ENCODE peak calls at places on chromosomes 6 and 20, in seven cellular contexts. One of them, this sample, is unnamed.

GRCh38 chr20:17226410-17227198 is at the start of gene PCSK2:
- ATAC-seq in right lobe of liver: peak; percentile 63
- ATAC-seq in HCT116: no peak
- ATAC-seq in K562: peak; percentile 88
- ATAC-seq in HepG2: peak; percentile 75
- ATAC-seq in IMR-90: peak; percentile 96
- ATAC-seq in heart left ventricle: peak; percentile 20
- ATAC-seq in this sample: peak; percentile 59

GRCh38 chr20:62014889-62015375 is 50.7 kb downstream of the TAF4 start:
- ATAC-seq in HepG2: no peak
- ATAC-seq in right lobe of liver: no peak
- ATAC-seq in HCT116: no peak
- ATAC-seq in IMR-90: no peak
- ATAC-seq in heart left ventricle: no peak
- ATAC-seq in K562: no peak
- ATAC-seq in this sample: no peak

GRCh38 chr20:57579898-57580447 is 19.1 kb downstream of the PCK1 start:
- ATAC-seq in heart left ventricle: no peak
- ATAC-seq in IMR-90: no peak
- ATAC-seq in K562: no peak
- ATAC-seq in right lobe of liver: no peak
- ATAC-seq in HepG2: no peak
- ATAC-seq in HCT116: no peak
- ATAC-seq in this sample: no peak

GRCh38 chr6:113651920-113652319 is 205.2 kb upstream of the MARCKS start:
- ATAC-seq in HepG2: no peak
- ATAC-seq in K562: no peak
- ATAC-seq in right lobe of liver: no peak
- ATAC-seq in IMR-90: no peak
- ATAC-seq in heart left ventricle: no peak
- ATAC-seq in HCT116: no peak
- ATAC-seq in this sample: no peak

GRCh38 chr6:125678601-125679000 is 70.8 kb upstream of the HEY2 start:
- ATAC-seq in IMR-90: no peak
- ATAC-seq in HCT116: no peak
- ATAC-seq in K562: no peak
- ATAC-seq in HepG2: no peak
- ATAC-seq in right lobe of liver: no peak
- ATAC-seq in heart left ventricle: peak; percentile 47
- ATAC-seq in this sample: no peak

GRCh38 chr6:142355481-142356174 is 53.8 kb downstream of the ADGRG6 start:
- ATAC-seq in IMR-90: no peak
- ATAC-seq in K562: no peak
- ATAC-seq in heart left ventricle: no peak
- ATAC-seq in HepG2: peak; percentile 56
- ATAC-seq in HCT116: peak; percentile 55
- ATAC-seq in right lobe of liver: no peak
- ATAC-seq in this sample: no peak

GRCh38 chr20:59752101-59752586 is 147.8 kb downstream of the PHACTR3 start:
- ATAC-seq in heart left ventricle: peak; percentile 72
- ATAC-seq in IMR-90: no peak
- ATAC-seq in HCT116: no peak
- ATAC-seq in HepG2: no peak
- ATAC-seq in K562: no peak
- ATAC-seq in right lobe of liver: peak; percentile 6
- ATAC-seq in this sample: no peak

GRCh38 chr6:103534107-103534506 is 1325.6 kb downstream of the HACE1 start:
- ATAC-seq in HCT116: no peak
- ATAC-seq in K562: no peak
- ATAC-seq in heart left ventricle: no peak
- ATAC-seq in HepG2: no peak
- ATAC-seq in IMR-90: no peak
- ATAC-seq in right lobe of liver: no peak
- ATAC-seq in this sample: no peak

GRCh38 chr20:57804470-57805250 is 94.8 kb upstream of the PMEPA1 start:
- ATAC-seq in heart left ventricle: no peak
- ATAC-seq in HepG2: no peak
- ATAC-seq in IMR-90: no peak
- ATAC-seq in right lobe of liver: no peak
- ATAC-seq in K562: no peak
- ATAC-seq in HCT116: no peak
- ATAC-seq in this sample: no peak

GRCh38 chr20:44720994-44721784 is 6.0 kb downstream of the CCN5 start:
- ATAC-seq in HCT116: peak; percentile 56
- ATAC-seq in IMR-90: peak; percentile 67
- ATAC-seq in right lobe of liver: no peak
- ATAC-seq in HepG2: no peak
- ATAC-seq in K562: no peak
- ATAC-seq in heart left ventricle: no peak
- ATAC-seq in this sample: peak; percentile 77

GRCh38 chr6:41599015-41599835 is 39.0 kb upstream of the MDFI start:
- ATAC-seq in HCT116: no peak
- ATAC-seq in IMR-90: no peak
- ATAC-seq in K562: no peak
- ATAC-seq in heart left ventricle: no peak
- ATAC-seq in HepG2: no peak
- ATAC-seq in right lobe of liver: peak; percentile 4
- ATAC-seq in this sample: no peak

GRCh38 chr6:166619912-166620311 is 7.1 kb downstream of the RPS6KA2 start:
- ATAC-seq in HCT116: no peak
- ATAC-seq in right lobe of liver: peak; percentile 54
- ATAC-seq in IMR-90: peak; percentile 78
- ATAC-seq in K562: no peak
- ATAC-seq in HepG2: no peak
- ATAC-seq in heart left ventricle: no peak
- ATAC-seq in this sample: peak; percentile 85

GRCh38 chr20:50991076-50991475 is 31.8 kb downstream of the KCNG1 start:
- ATAC-seq in K562: no peak
- ATAC-seq in HCT116: no peak
- ATAC-seq in heart left ventricle: no peak
- ATAC-seq in right lobe of liver: no peak
- ATAC-seq in IMR-90: no peak
- ATAC-seq in HepG2: no peak
- ATAC-seq in this sample: no peak

GRCh38 chr20:59822291-59823029 is 111.0 kb downstream of the SYCP2 start:
- ATAC-seq in K562: no peak
- ATAC-seq in right lobe of liver: no peak
- ATAC-seq in HCT116: no peak
- ATAC-seq in IMR-90: no peak
- ATAC-seq in HepG2: no peak
- ATAC-seq in heart left ventricle: no peak
- ATAC-seq in this sample: no peak

GRCh38 chr6:112935402-112936078 is 588.4 kb downstream of the RFPL4B start:
- ATAC-seq in right lobe of liver: no peak
- ATAC-seq in K562: no peak
- ATAC-seq in HCT116: no peak
- ATAC-seq in heart left ventricle: no peak
- ATAC-seq in HepG2: no peak
- ATAC-seq in IMR-90: no peak
- ATAC-seq in this sample: peak; percentile 19

GRCh38 chr20:47561175-47561574 is 59.5 kb downstream of the NCOA3 start:
- ATAC-seq in HepG2: no peak
- ATAC-seq in K562: no peak
- ATAC-seq in HCT116: no peak
- ATAC-seq in heart left ventricle: no peak
- ATAC-seq in right lobe of liver: no peak
- ATAC-seq in IMR-90: peak; percentile 56
- ATAC-seq in this sample: peak; percentile 71

DNA sequence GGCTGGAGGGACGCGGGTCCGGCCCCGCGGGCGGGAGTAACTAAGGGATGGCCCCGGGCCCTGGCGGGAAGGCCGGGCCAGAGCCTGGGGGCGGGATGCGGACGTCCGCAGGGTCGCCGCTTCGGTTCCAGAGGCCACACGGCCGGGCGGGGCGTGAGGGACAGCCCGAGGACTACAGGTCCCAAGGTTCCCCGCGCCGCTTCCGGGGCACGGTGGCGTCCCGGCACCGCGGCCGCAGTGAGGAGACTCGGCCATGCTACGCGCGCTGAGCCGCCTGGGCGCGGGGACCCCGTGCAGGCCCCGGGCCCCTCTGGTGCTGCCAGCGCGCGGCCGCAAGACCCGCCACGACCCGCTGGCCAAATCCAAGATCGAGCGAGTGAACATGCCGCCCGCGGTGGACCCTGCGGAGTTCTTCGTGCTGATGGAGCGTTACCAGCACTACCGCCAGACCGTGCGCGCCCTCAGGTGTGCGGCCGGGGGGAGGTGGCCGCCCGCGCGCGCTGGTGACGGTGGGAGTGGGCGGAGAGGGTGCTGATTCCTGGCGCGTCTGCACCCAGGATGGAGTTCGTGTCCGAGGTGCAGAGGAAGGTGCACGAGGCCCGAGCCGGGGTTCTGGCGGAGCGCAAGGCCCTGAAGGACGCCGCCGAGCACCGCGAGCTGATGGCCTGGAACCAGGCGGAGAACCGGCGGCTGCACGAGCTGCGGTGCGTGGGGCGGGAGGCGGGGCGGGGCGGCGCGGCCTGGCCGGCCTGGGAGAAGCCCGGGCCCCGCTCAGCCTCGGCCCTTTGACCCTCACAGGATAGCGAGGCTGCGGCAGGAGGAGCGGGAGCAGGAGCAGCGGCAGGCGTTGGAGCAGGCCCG is at the start of gene MRPS26:
- ATAC-seq in HCT116: peak; percentile 94
- ATAC-seq in HepG2: peak; percentile 95
- ATAC-seq in heart left ventricle: peak; percentile 86
- ATAC-seq in IMR-90: peak; percentile 94
- ATAC-seq in right lobe of liver: peak; percentile 93
- ATAC-seq in K562: peak; percentile 97
- ATAC-seq in this sample: peak; percentile 95
- TF ChIP-seq POLR2A in HCT116: peak; percentile 87
- TF ChIP-seq POLR2A in HepG2: peak; percentile 77
- TF ChIP-seq POLR2A in heart left ventricle: peak; percentile 79
- TF ChIP-seq POLR2A in IMR-90: no peak
- TF ChIP-seq POLR2A in right lobe of liver: peak; percentile 83
- TF ChIP-seq POLR2A in K562: peak; percentile 74
- TF ChIP-seq POLR2A in this sample: peak; percentile 72

DNA sequence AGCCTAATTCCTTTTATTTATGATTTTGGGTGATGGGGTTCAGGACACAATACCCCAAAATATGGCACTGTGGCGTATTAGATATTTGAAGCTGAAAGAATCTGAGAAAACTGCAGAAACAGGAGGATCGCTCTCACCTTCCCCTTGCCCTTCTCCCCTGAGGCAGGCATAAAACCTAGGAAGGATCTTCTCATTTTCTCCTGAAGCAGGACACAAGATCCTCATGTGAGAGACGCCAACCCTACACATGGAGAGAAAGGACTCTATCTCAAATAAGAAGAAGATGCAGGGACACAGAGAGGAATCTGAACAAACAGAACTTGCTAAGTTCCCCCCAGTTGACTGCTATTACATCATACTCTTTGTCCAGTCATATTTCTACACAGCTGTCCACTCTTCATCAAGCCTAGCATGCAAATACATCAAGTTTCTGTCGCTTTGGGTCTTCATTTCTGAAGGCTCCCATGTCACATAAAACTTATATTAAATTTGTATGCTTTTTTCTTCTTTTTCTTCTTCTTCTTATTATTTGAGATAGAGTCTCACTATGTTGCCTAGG is 109.0 kb downstream of the DTNBP1 start:
- ATAC-seq in right lobe of liver: no peak
- ATAC-seq in heart left ventricle: no peak
- ATAC-seq in IMR-90: no peak
- ATAC-seq in HCT116: no peak
- ATAC-seq in K562: peak; percentile 66
- ATAC-seq in HepG2: no peak
- ATAC-seq in this sample: no peak
- H3K27me3 ChIP-seq in right lobe of liver: no peaks in the 10 kb centered on the region
- H3K27me3 ChIP-seq in heart left ventricle: no peaks in the 10 kb centered on the region
- H3K27me3 ChIP-seq in IMR-90: no peaks in the 10 kb centered on the region
- H3K27me3 ChIP-seq in HCT116: no peaks in the 10 kb centered on the region
- H3K27me3 ChIP-seq in K562: no peaks in the 10 kb centered on the region
- H3K27me3 ChIP-seq in HepG2: no peaks in the 10 kb centered on the region
- H3K27me3 ChIP-seq in this sample: no peaks in the 10 kb centered on the region

GRCh38 chr6:83067448-83068413 is at the start of gene DOP1A:
- ATAC-seq in heart left ventricle: peak; percentile 92
- ATAC-seq in HepG2: peak; percentile 91
- ATAC-seq in HCT116: peak; percentile 88
- ATAC-seq in K562: peak; percentile 93
- ATAC-seq in IMR-90: peak; percentile 89
- ATAC-seq in right lobe of liver: peak; percentile 94
- ATAC-seq in this sample: peak; percentile 94
- TF ChIP-seq POLR2A in heart left ventricle: peak; percentile 63
- TF ChIP-seq POLR2A in HepG2: peak; percentile 76
- TF ChIP-seq POLR2A in HCT116: peak; percentile 34
- TF ChIP-seq POLR2A in K562: peak; percentile 47
- TF ChIP-seq POLR2A in IMR-90: peak; percentile 31
- TF ChIP-seq POLR2A in right lobe of liver: peak; percentile 67
- TF ChIP-seq POLR2A in this sample: peak; percentile 32

GRCh38 chr6:10409766-10410209 is 5.1 kb downstream of the TFAP2A start:
- ATAC-seq in heart left ventricle: no peak
- ATAC-seq in HCT116: no peak
- ATAC-seq in K562: no peak
- ATAC-seq in HepG2: no peak
- ATAC-seq in right lobe of liver: no peak
- ATAC-seq in IMR-90: no peak
- ATAC-seq in this sample: no peak

GRCh38 chr6:10409160-10409765 is 5.6 kb downstream of the TFAP2A start:
- ATAC-seq in heart left ventricle: no peak
- ATAC-seq in HCT116: no peak
- ATAC-seq in HepG2: no peak
- ATAC-seq in IMR-90: no peak
- ATAC-seq in K562: no peak
- ATAC-seq in right lobe of liver: no peak
- ATAC-seq in this sample: no peak

GRCh38 chr6:10406556-10406955 is 8.3 kb downstream of the TFAP2A start:
- ATAC-seq in heart left ventricle: no peak
- ATAC-seq in K562: no peak
- ATAC-seq in IMR-90: no peak
- ATAC-seq in HCT116: no peak
- ATAC-seq in right lobe of liver: no peak
- ATAC-seq in HepG2: no peak
- ATAC-seq in this sample: no peak

GRCh38 chr6:10407018-10407673 is 7.7 kb downstream of the TFAP2A start:
- ATAC-seq in right lobe of liver: no peak
- ATAC-seq in HCT116: no peak
- ATAC-seq in K562: no peak
- ATAC-seq in IMR-90: no peak
- ATAC-seq in HepG2: no peak
- ATAC-seq in heart left ventricle: no peak
- ATAC-seq in this sample: no peak

GRCh38 chr6:10407674-10408054 is 7.2 kb downstream of the TFAP2A start:
- ATAC-seq in HCT116: no peak
- ATAC-seq in heart left ventricle: no peak
- ATAC-seq in IMR-90: no peak
- ATAC-seq in HepG2: no peak
- ATAC-seq in K562: no peak
- ATAC-seq in right lobe of liver: no peak
- ATAC-seq in this sample: no peak
- H3K27me3 ChIP-seq in HCT116: no peaks in the 10 kb centered on the region
- H3K27me3 ChIP-seq in heart left ventricle: peaks cover 95% of the 10 kb centered on the region
- H3K27me3 ChIP-seq in IMR-90: peaks cover 30% of the 10 kb centered on the region
- H3K27me3 ChIP-seq in HepG2: peaks cover 2% of the 10 kb centered on the region
- H3K27me3 ChIP-seq in K562: no peaks in the 10 kb centered on the region
- H3K27me3 ChIP-seq in right lobe of liver: peaks cover 5% of the 10 kb centered on the region
- H3K27me3 ChIP-seq in this sample: peaks cover 62% of the 10 kb centered on the region

DNA sequence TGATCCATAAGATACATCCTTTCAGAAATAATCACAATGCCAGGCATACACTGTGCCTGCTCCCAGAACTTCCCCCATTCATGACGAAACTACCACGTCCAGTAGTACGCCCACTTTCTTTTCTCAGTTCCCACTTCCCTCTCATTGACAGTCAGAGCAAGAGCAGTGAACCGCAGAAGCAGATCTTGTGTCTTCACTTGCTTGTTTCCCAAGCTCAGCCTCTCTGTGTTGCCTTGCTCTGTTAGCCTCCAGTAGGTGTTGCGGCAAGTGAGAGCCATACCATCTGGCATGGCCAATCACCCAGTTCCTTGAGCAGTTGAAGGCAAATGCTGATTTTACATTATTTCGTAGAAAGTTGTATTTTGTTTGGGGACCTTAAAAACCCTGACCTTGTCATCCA is 11.7 kb downstream of the UST start:
- ATAC-seq in IMR-90: no peak
- ATAC-seq in right lobe of liver: peak; percentile 58
- ATAC-seq in HCT116: no peak
- ATAC-seq in K562: no peak
- ATAC-seq in HepG2: no peak
- ATAC-seq in heart left ventricle: no peak
- ATAC-seq in this sample: peak; percentile 40
- TF ChIP-seq POLR2A in IMR-90: no peak
- TF ChIP-seq POLR2A in right lobe of liver: no peak
- TF ChIP-seq POLR2A in HCT116: no peak
- TF ChIP-seq POLR2A in K562: no peak
- TF ChIP-seq POLR2A in HepG2: no peak
- TF ChIP-seq POLR2A in heart left ventricle: no peak
- TF ChIP-seq POLR2A in this sample: no peak

This sample was measured in gastroesophageal sphincter.